ENCODE peak calls at places on chromosomes 16 and 17, in five cellular contexts. P is SK-N-SH, Y is heart right ventricle, N is GM04504, F is sigmoid colon. J is an unnamed sample.

GRCh38 chr16:83574388-83574787 is 233.4 kb upstream of the HSBP1 start:
- DNase-seq in P (no peak), Y (no peak), N (peak), F (no peak), J (peak)

GRCh38 chr16:12141556-12141955 is 165.0 kb downstream of the SNX29 start:
- DNase-seq in P (no peak), Y (no peak), N (no peak), F (no peak), J (no peak)

GRCh38 chr17:17280613-17281549 is at the start of gene COPS3:
- DNase-seq in P (peak), Y (peak), N (peak), F (peak), J (peak)

GRCh38 chr17:59607817-59608403 is 11.8 kb upstream of the CLTC start:
- DNase-seq in P (peak), Y (no peak), N (no peak), F (no peak), J (no peak)

GRCh38 chr17:3678095-3678820 is 9.6 kb downstream of the EMC6 start:
- DNase-seq in P (no peak), Y (no peak), N (no peak), F (no peak), J (no peak)

GRCh38 chr17:8894189-8894611 is 26.7 kb upstream of the PIK3R6 start:
- DNase-seq in P (peak), Y (no peak), N (no peak), F (no peak), J (no peak)

GRCh38 chr17:4492762-4493561 is 5.7 kb upstream of the SPNS2 start:
- DNase-seq in P (no peak), Y (no peak), N (no peak), F (no peak), J (no peak)

GRCh38 chr17:27762527-27763305 is 37.6 kb downstream of the NOS2 start:
- DNase-seq in P (no peak), Y (no peak), N (no peak), F (no peak), J (no peak)

GRCh38 chr16:1102921-1103648 is 7.0 kb upstream of the C1QTNF8 start:
- DNase-seq in P (peak), Y (peak), N (no peak), F (no peak), J (no peak)

GRCh38 chr16:27177031-27177774 is 26.1 kb upstream of the KDM8 start:
- DNase-seq in P (no peak), Y (no peak), N (peak), F (no peak), J (no peak)

GRCh38 chr16:21159281-21159951 is 942 bp downstream of the LDAF1 start:
- DNase-seq in P (peak), Y (peak), N (no peak), F (peak), J (no peak)

GRCh38 chr17:15422392-15422957 is 44.9 kb downstream of the CDRT4 start:
- DNase-seq in P (no peak), Y (no peak), N (no peak), F (no peak), J (no peak)

GRCh38 chr17:72477529-72477928 is 356.7 kb downstream of the SOX9 start:
- DNase-seq in P (no peak), Y (no peak), N (no peak), F (no peak), J (no peak)

GRCh38 chr17:53749178-53749577 is 73.5 kb upstream of the KIF2B start:
- DNase-seq in P (no peak), Y (no peak), N (no peak), F (no peak), J (no peak)

GRCh38 chr17:28093999-28094716 is 51.7 kb downstream of the NLK start:
- DNase-seq in P (no peak), Y (no peak), N (no peak), F (no peak), J (no peak)

GRCh38 chr17:78745407-78746088 is 36.5 kb downstream of the CYTH1 start:
- DNase-seq in P (no peak), Y (peak), N (no peak), F (no peak), J (no peak)

GRCh38 chr16:81486555-81487061 is 42.0 kb downstream of the CMIP start:
- DNase-seq in P (no peak), Y (peak), N (peak), F (no peak), J (no peak)

GRCh38 chr17:18968945-18969887 is 17.3 kb downstream of the SLC5A10 start:
- DNase-seq in P (no peak), Y (no peak), N (no peak), F (no peak), J (no peak)

GRCh38 chr16:51834131-51834530 is 683.1 kb upstream of the SALL1 start:
- DNase-seq in P (no peak), Y (peak), N (no peak), F (no peak), J (no peak)

GRCh38 chr16:68291227-68291626 is 19.5 kb downstream of the SLC7A6OS start:
- DNase-seq in P (no peak), Y (no peak), N (no peak), F (no peak), J (no peak)

GRCh38 chr16:57143125-57143965 is 42.5 kb downstream of the PSME3IP1 start:
- DNase-seq in P (no peak), Y (no peak), N (no peak), F (peak), J (no peak)

J was measured in HCT116.